ENCODE peak calls at places on chromosomes 5 and 9, in six cellular contexts. One of them, this sample, is unnamed.
A peak's percentile ranks its signal among the peaks of the same experiment; 100 is the strongest.

GRCh38 chr5:17190242-17190778 is 27.1 kb upstream of the BASP1 start:
- DNase-seq in pulmonary artery endothelial cell: peak; percentile 89
- DNase-seq in KBM-7: peak; percentile 73
- DNase-seq in CD8-positive, alpha-beta T cell: no peak
- DNase-seq in left ventricle myocardium superior: no peak
- DNase-seq in skeletal muscle cell: no peak
- DNase-seq in this sample: no peak

GRCh38 chr9:87959916-87960581 is 14.3 kb downstream of the CDK20 start:
- DNase-seq in pulmonary artery endothelial cell: no peak
- DNase-seq in KBM-7: no peak
- DNase-seq in CD8-positive, alpha-beta T cell: no peak
- DNase-seq in left ventricle myocardium superior: no peak
- DNase-seq in skeletal muscle cell: no peak
- DNase-seq in this sample: no peak

GRCh38 chr9:119375892-119376291 is 6.7 kb upstream of the BRINP1 start:
- DNase-seq in pulmonary artery endothelial cell: no peak
- DNase-seq in KBM-7: peak; percentile 49
- DNase-seq in CD8-positive, alpha-beta T cell: no peak
- DNase-seq in left ventricle myocardium superior: no peak
- DNase-seq in skeletal muscle cell: no peak
- DNase-seq in this sample: no peak

GRCh38 chr9:75053869-75054268 is 25.8 kb upstream of the CARNMT1 start:
- DNase-seq in pulmonary artery endothelial cell: no peak
- DNase-seq in KBM-7: no peak
- DNase-seq in CD8-positive, alpha-beta T cell: no peak
- DNase-seq in left ventricle myocardium superior: no peak
- DNase-seq in skeletal muscle cell: no peak
- DNase-seq in this sample: no peak

GRCh38 chr9:110650261-110650660 is 18.3 kb upstream of the MUSK start:
- DNase-seq in pulmonary artery endothelial cell: no peak
- DNase-seq in KBM-7: no peak
- DNase-seq in CD8-positive, alpha-beta T cell: no peak
- DNase-seq in left ventricle myocardium superior: no peak
- DNase-seq in skeletal muscle cell: peak; percentile 78
- DNase-seq in this sample: no peak

GRCh38 chr9:13278368-13279246 is 885 bp downstream of the MPDZ start:
- DNase-seq in pulmonary artery endothelial cell: no peak
- DNase-seq in KBM-7: no peak
- DNase-seq in CD8-positive, alpha-beta T cell: no peak
- DNase-seq in left ventricle myocardium superior: peak; percentile 62
- DNase-seq in skeletal muscle cell: no peak
- DNase-seq in this sample: no peak

GRCh38 chr5:124287813-124288212 is 458.6 kb downstream of the ZNF608 start:
- DNase-seq in pulmonary artery endothelial cell: no peak
- DNase-seq in KBM-7: no peak
- DNase-seq in CD8-positive, alpha-beta T cell: no peak
- DNase-seq in left ventricle myocardium superior: no peak
- DNase-seq in skeletal muscle cell: peak; percentile 10
- DNase-seq in this sample: no peak

GRCh38 chr9:4137755-4138154 is 162.1 kb downstream of the GLIS3 start:
- DNase-seq in pulmonary artery endothelial cell: no peak
- DNase-seq in KBM-7: no peak
- DNase-seq in CD8-positive, alpha-beta T cell: no peak
- DNase-seq in left ventricle myocardium superior: no peak
- DNase-seq in skeletal muscle cell: peak; percentile 63
- DNase-seq in this sample: no peak

GRCh38 chr5:8958602-8959001 is 587.3 kb downstream of the SEMA5A start:
- DNase-seq in pulmonary artery endothelial cell: no peak
- DNase-seq in KBM-7: no peak
- DNase-seq in CD8-positive, alpha-beta T cell: no peak
- DNase-seq in left ventricle myocardium superior: no peak
- DNase-seq in skeletal muscle cell: no peak
- DNase-seq in this sample: no peak

This sample was measured in NCI-H187.